ENCODE peak calls at places on chromosomes 2 and 18, in seven cellular contexts. O is hypothalamus; Y is fibroblast of lung; Q is pancreas; J is activated naive CD4-positive, alpha-beta T cell treated with anti-CD3 and anti-CD28 coated beads for 36 hours; V is KG1; C is HCT116. Z is an unnamed sample.

GRCh38 chr18:48847807-48848486 is 102.8 kb downstream of the SMAD7 start:
- DNase-seq in C (no peak), J (no peak), V (no peak), Q (no peak), Y (no peak), O (no peak), Z (no peak)

GRCh38 chr2:146890491-146890890 is 954.3 kb upstream of the ACVR2A start:
- DNase-seq in Q (no peak), J (no peak), V (no peak), O (no peak), Y (no peak), C (no peak), Z (no peak)

GRCh38 chr18:7657937-7658336 is 90.8 kb downstream of the PTPRM start:
- DNase-seq in Y (peak; percentile 37), J (no peak), C (no peak), V (no peak), Q (no peak), O (no peak), Z (no peak)

GRCh38 chr2:199988176-199988575 is 32.8 kb downstream of the MAIP1 start:
- DNase-seq in C (no peak), Y (peak; percentile 43), Q (no peak), O (no peak), J (peak; percentile 6), V (no peak), Z (no peak)

GRCh38 chr2:33777791-33778190 is 178.7 kb upstream of the FAM98A start:
- DNase-seq in Y (no peak), C (no peak), V (no peak), Q (no peak), J (no peak), O (no peak), Z (peak; percentile 8)

GRCh38 chr2:31270136-31270535 is 36.2 kb downstream of the EHD3 start:
- DNase-seq in J (no peak), V (no peak), Y (peak; percentile 24), Q (no peak), O (no peak), C (no peak), Z (peak; percentile 81)

GRCh38 chr2:166229678-166230023 is 101.8 kb upstream of the SCN1A start:
- DNase-seq in Q (no peak), V (no peak), O (no peak), C (no peak), Y (no peak), J (no peak), Z (no peak)

GRCh38 chr18:26813043-26813442 is 52.5 kb downstream of the AQP4 start:
- DNase-seq in Q (peak; percentile 13), O (peak; percentile 21), Y (no peak), V (no peak), C (peak; percentile 44), J (peak; percentile 22), Z (peak; percentile 63)

GRCh38 chr2:162126145-162126926 is 25.7 kb downstream of the GCG start:
- DNase-seq in Q (no peak), C (no peak), O (no peak), V (peak; percentile 13), Y (no peak), J (no peak), Z (no peak)

GRCh38 chr2:128523490-128523889 is 204.8 kb upstream of the HS6ST1 start:
- DNase-seq in Y (no peak), V (no peak), Q (no peak), C (no peak), J (no peak), O (peak; percentile 41), Z (no peak)

GRCh38 chr2:38277245-38278119 is 99.6 kb downstream of the ATL2 start:
- DNase-seq in J (no peak), V (no peak), Q (no peak), O (no peak), Y (no peak), C (no peak), Z (no peak)

GRCh38 chr2:23445450-23445868 is 60.5 kb downstream of the KLHL29 start:
- DNase-seq in Q (no peak), C (no peak), V (no peak), Y (peak; percentile 68), J (no peak), O (no peak), Z (peak; percentile 70)

GRCh38 chr2:130892793-130893785 is 56.4 kb downstream of the ARHGEF4 start:
- DNase-seq in O (no peak), C (no peak), V (no peak), Y (no peak), J (no peak), Q (no peak), Z (no peak)

GRCh38 chr2:188050716-188051115 is 241.0 kb upstream of the GULP1 start:
- DNase-seq in J (no peak), V (no peak), O (no peak), C (no peak), Y (no peak), Q (no peak), Z (peak; percentile 11)

GRCh38 chr2:179682756-179683155 is 178.7 kb downstream of the ZNF385B start:
- DNase-seq in V (no peak), Y (no peak), C (no peak), Q (no peak), O (no peak), J (no peak), Z (no peak)

GRCh38 chr2:230944804-230945372 is 19.8 kb upstream of the GPR55 start:
- DNase-seq in O (no peak), J (no peak), Y (no peak), V (no peak), C (no peak), Q (no peak), Z (no peak)

GRCh38 chr2:41294331-41294730 is 753.5 kb upstream of the PKDCC start:
- DNase-seq in C (no peak), V (no peak), O (no peak), Q (no peak), Y (no peak), J (no peak), Z (no peak)

GRCh38 chr2:241272722-241273551 is 42.5 kb downstream of the HDLBP start:
- DNase-seq in C (no peak), Q (peak; percentile 57), J (peak; percentile 26), O (no peak), Y (peak; percentile 65), V (no peak), Z (peak; percentile 71)

GRCh38 chr2:32377928-32378327 is 21.1 kb downstream of the BIRC6 start:
- DNase-seq in J (no peak), Y (no peak), C (no peak), O (no peak), Q (no peak), V (no peak), Z (no peak)

GRCh38 chr2:11399113-11399762 is 54.8 kb upstream of the ROCK2 start:
- DNase-seq in O (no peak), J (no peak), Y (no peak), Q (no peak), C (no peak), V (no peak), Z (no peak)

GRCh38 chr18:44507729-44508325 is 172.9 kb upstream of the SETBP1 start:
- DNase-seq in Q (no peak), C (no peak), Y (no peak), J (peak; percentile 4), O (peak; percentile 30), V (peak; percentile 96), Z (no peak)

GRCh38 chr2:206260427-206261012 is 13.9 kb upstream of the ZDBF2 start:
- DNase-seq in Q (no peak), V (no peak), J (no peak), C (no peak), Y (peak; percentile 44), O (no peak), Z (peak; percentile 16)

GRCh38 chr2:62410015-62410453 is 96.0 kb downstream of the TMEM17 start:
- DNase-seq in O (peak; percentile 43), Y (peak; percentile 5), J (no peak), V (peak; percentile 24), C (no peak), Q (no peak), Z (no peak)

GRCh38 chr2:235639885-235640284 is 146.0 kb downstream of the AGAP1 start:
- DNase-seq in Q (no peak), O (no peak), V (no peak), C (no peak), Y (no peak), J (no peak), Z (no peak)

GRCh38 chr2:60552096-60552850 is 1.2 kb downstream of the BCL11A start:
- DNase-seq in V (no peak), J (no peak), Y (no peak), C (no peak), Q (peak; percentile 38), O (no peak), Z (peak; percentile 53)

GRCh38 chr2:80030135-80030534 is 274.4 kb downstream of the LRRTM1 start:
- DNase-seq in V (no peak), O (no peak), C (no peak), J (no peak), Q (no peak), Y (no peak), Z (no peak)

GRCh38 chr2:2834105-2834504 is 503.0 kb upstream of the MYT1L start:
- DNase-seq in Y (no peak), J (no peak), Q (no peak), V (no peak), O (no peak), C (no peak), Z (no peak)

GRCh38 chr2:136117391-136117841 is 533 bp downstream of the CXCR4 start:
- DNase-seq in Q (no peak), V (peak; percentile 37), C (no peak), Y (peak; percentile 46), O (peak; percentile 44), J (peak; percentile 71), Z (peak; percentile 55)

GRCh38 chr2:215269397-215270117 is 42.3 kb upstream of the ATIC start:
- DNase-seq in C (peak; percentile 72), Q (peak; percentile 31), O (peak; percentile 64), J (peak; percentile 69), V (peak; percentile 65), Y (peak; percentile 88), Z (peak; percentile 70)

GRCh38 chr18:74230922-74231714 is 60.6 kb downstream of the CYB5A start:
- DNase-seq in O (no peak), V (no peak), J (no peak), Q (peak; percentile 78), C (no peak), Y (no peak), Z (no peak)

GRCh38 chr2:36597003-36597531 is 901 bp downstream of the FEZ2 start:
- DNase-seq in J (no peak), C (no peak), O (no peak), Y (no peak), Q (no peak), V (no peak), Z (no peak)

GRCh38 chr18:67581178-67581577 is 64.7 kb upstream of the DSEL start:
- DNase-seq in C (no peak), V (no peak), Q (no peak), Y (no peak), O (no peak), J (no peak), Z (no peak)

GRCh38 chr18:29004921-29005320 is 828.0 kb upstream of the CDH2 start:
- DNase-seq in J (no peak), V (no peak), C (no peak), Q (no peak), O (no peak), Y (no peak), Z (no peak)

GRCh38 chr18:68275616-68276015 is 439.3 kb downstream of the TMX3 start:
- DNase-seq in Q (no peak), V (no peak), J (no peak), O (no peak), C (no peak), Y (peak; percentile 74), Z (no peak)

GRCh38 chr2:108917078-108917440 is 72.0 kb downstream of the EDAR start:
- DNase-seq in J (no peak), V (no peak), C (no peak), O (no peak), Q (no peak), Y (peak; percentile 46), Z (no peak)

GRCh38 chr2:121554998-121555397 is 24.3 kb downstream of the RNU4ATAC start:
- DNase-seq in O (no peak), V (no peak), Q (no peak), J (no peak), Y (no peak), C (no peak), Z (no peak)

Z was measured in Daoy.